ENCODE peak calls at places on chromosomes 1 and 21, in ten cellular contexts. One of them, this sample, is unnamed.

GRCh38 chr1:68936530-68936929 is 439.6 kb upstream of the DEPDC1 start:
- DNase-seq in CD8-positive, alpha-beta memory T cell: no peak
- DNase-seq in left lung: no peak
- DNase-seq in adipocyte: no peak
- DNase-seq in tibial nerve: no peak
- DNase-seq in mesendoderm: no peak
- DNase-seq in upper lobe of right lung: no peak
- DNase-seq in right cardiac atrium: no peak
- DNase-seq in mammary epithelial cell: no peak
- DNase-seq in CD4-positive, alpha-beta T cell: no peak
- DNase-seq in this sample: no peak

GRCh38 chr1:205440476-205441317 is 15.1 kb downstream of the BLACAT1 start:
- DNase-seq in mammary epithelial cell: peak; percentile 98
- DNase-seq in upper lobe of right lung: peak; percentile 81
- DNase-seq in adipocyte: no peak
- DNase-seq in right cardiac atrium: peak; percentile 80
- DNase-seq in CD4-positive, alpha-beta T cell: peak; percentile 71
- DNase-seq in CD8-positive, alpha-beta memory T cell: peak; percentile 45
- DNase-seq in left lung: no peak
- DNase-seq in mesendoderm: peak; percentile 97
- DNase-seq in tibial nerve: no peak
- DNase-seq in this sample: peak; percentile 43

GRCh38 chr1:68831281-68831680 is 334.4 kb upstream of the DEPDC1 start:
- DNase-seq in mammary epithelial cell: no peak
- DNase-seq in tibial nerve: no peak
- DNase-seq in right cardiac atrium: no peak
- DNase-seq in left lung: no peak
- DNase-seq in mesendoderm: no peak
- DNase-seq in adipocyte: no peak
- DNase-seq in CD8-positive, alpha-beta memory T cell: no peak
- DNase-seq in upper lobe of right lung: no peak
- DNase-seq in CD4-positive, alpha-beta T cell: no peak
- DNase-seq in this sample: no peak

GRCh38 chr1:112713466-112714312 is 1.4 kb downstream of the PPM1J start:
- DNase-seq in mammary epithelial cell: no peak
- DNase-seq in tibial nerve: no peak
- DNase-seq in CD8-positive, alpha-beta memory T cell: no peak
- DNase-seq in CD4-positive, alpha-beta T cell: no peak
- DNase-seq in mesendoderm: peak; percentile 66
- DNase-seq in right cardiac atrium: no peak
- DNase-seq in adipocyte: no peak
- DNase-seq in upper lobe of right lung: no peak
- DNase-seq in left lung: no peak
- DNase-seq in this sample: no peak

GRCh38 chr1:109906160-109906838 is 4.3 kb upstream of the CSF1 start:
- DNase-seq in tibial nerve: no peak
- DNase-seq in left lung: no peak
- DNase-seq in CD4-positive, alpha-beta T cell: peak; percentile 34
- DNase-seq in adipocyte: no peak
- DNase-seq in right cardiac atrium: no peak
- DNase-seq in mammary epithelial cell: no peak
- DNase-seq in upper lobe of right lung: no peak
- DNase-seq in CD8-positive, alpha-beta memory T cell: peak; percentile 60
- DNase-seq in mesendoderm: no peak
- DNase-seq in this sample: no peak

GRCh38 chr1:232486006-232486405 is 143.9 kb downstream of the SIPA1L2 start:
- DNase-seq in mesendoderm: no peak
- DNase-seq in mammary epithelial cell: no peak
- DNase-seq in left lung: no peak
- DNase-seq in adipocyte: no peak
- DNase-seq in CD8-positive, alpha-beta memory T cell: no peak
- DNase-seq in upper lobe of right lung: no peak
- DNase-seq in right cardiac atrium: no peak
- DNase-seq in tibial nerve: no peak
- DNase-seq in CD4-positive, alpha-beta T cell: no peak
- DNase-seq in this sample: no peak

GRCh38 chr1:34746785-34747637 is 7.8 kb upstream of the GJB5 start:
- DNase-seq in CD8-positive, alpha-beta memory T cell: no peak
- DNase-seq in upper lobe of right lung: no peak
- DNase-seq in mesendoderm: no peak
- DNase-seq in tibial nerve: no peak
- DNase-seq in CD4-positive, alpha-beta T cell: no peak
- DNase-seq in mammary epithelial cell: no peak
- DNase-seq in left lung: no peak
- DNase-seq in right cardiac atrium: no peak
- DNase-seq in adipocyte: no peak
- DNase-seq in this sample: no peak

GRCh38 chr21:35216966-35217365 is 167.9 kb upstream of the RUNX1 start:
- DNase-seq in right cardiac atrium: no peak
- DNase-seq in CD4-positive, alpha-beta T cell: no peak
- DNase-seq in mammary epithelial cell: no peak
- DNase-seq in upper lobe of right lung: no peak
- DNase-seq in tibial nerve: no peak
- DNase-seq in CD8-positive, alpha-beta memory T cell: no peak
- DNase-seq in mesendoderm: peak; percentile 19
- DNase-seq in adipocyte: no peak
- DNase-seq in left lung: no peak
- DNase-seq in this sample: no peak

GRCh38 chr1:207868252-207868768 is 42.6 kb downstream of the CD34 start:
- DNase-seq in tibial nerve: peak; percentile 48
- DNase-seq in mesendoderm: no peak
- DNase-seq in right cardiac atrium: peak; percentile 80
- DNase-seq in upper lobe of right lung: peak; percentile 86
- DNase-seq in adipocyte: peak; percentile 41
- DNase-seq in mammary epithelial cell: peak; percentile 63
- DNase-seq in left lung: no peak
- DNase-seq in CD4-positive, alpha-beta T cell: no peak
- DNase-seq in CD8-positive, alpha-beta memory T cell: no peak
- DNase-seq in this sample: peak; percentile 44

GRCh38 chr21:33116669-33117267 is 46.8 kb downstream of the OLIG1 start:
- DNase-seq in upper lobe of right lung: no peak
- DNase-seq in tibial nerve: no peak
- DNase-seq in left lung: no peak
- DNase-seq in CD8-positive, alpha-beta memory T cell: no peak
- DNase-seq in mesendoderm: no peak
- DNase-seq in CD4-positive, alpha-beta T cell: peak; percentile 9
- DNase-seq in mammary epithelial cell: no peak
- DNase-seq in right cardiac atrium: no peak
- DNase-seq in adipocyte: no peak
- DNase-seq in this sample: no peak

GRCh38 chr1:63408331-63408730 is 40.9 kb downstream of the ALG6 start:
- DNase-seq in mesendoderm: no peak
- DNase-seq in mammary epithelial cell: no peak
- DNase-seq in tibial nerve: no peak
- DNase-seq in CD4-positive, alpha-beta T cell: no peak
- DNase-seq in CD8-positive, alpha-beta memory T cell: no peak
- DNase-seq in upper lobe of right lung: no peak
- DNase-seq in adipocyte: peak; percentile 59
- DNase-seq in left lung: no peak
- DNase-seq in right cardiac atrium: no peak
- DNase-seq in this sample: no peak

GRCh38 chr1:112855152-112855836 is 100.7 kb downstream of the SLC16A1 start:
- DNase-seq in adipocyte: no peak
- DNase-seq in CD4-positive, alpha-beta T cell: no peak
- DNase-seq in CD8-positive, alpha-beta memory T cell: no peak
- DNase-seq in mammary epithelial cell: no peak
- DNase-seq in left lung: no peak
- DNase-seq in mesendoderm: no peak
- DNase-seq in upper lobe of right lung: no peak
- DNase-seq in right cardiac atrium: no peak
- DNase-seq in tibial nerve: no peak
- DNase-seq in this sample: no peak

GRCh38 chr1:25068316-25068715 is 138.2 kb upstream of the RUNX3 start:
- DNase-seq in left lung: no peak
- DNase-seq in mammary epithelial cell: no peak
- DNase-seq in mesendoderm: no peak
- DNase-seq in upper lobe of right lung: peak; percentile 39
- DNase-seq in tibial nerve: no peak
- DNase-seq in adipocyte: no peak
- DNase-seq in CD8-positive, alpha-beta memory T cell: no peak
- DNase-seq in CD4-positive, alpha-beta T cell: no peak
- DNase-seq in right cardiac atrium: no peak
- DNase-seq in this sample: no peak

GRCh38 chr1:41345434-41346075 is 15.7 kb upstream of the FOXO6 start:
- DNase-seq in left lung: no peak
- DNase-seq in mammary epithelial cell: no peak
- DNase-seq in CD4-positive, alpha-beta T cell: no peak
- DNase-seq in upper lobe of right lung: peak; percentile 11
- DNase-seq in mesendoderm: no peak
- DNase-seq in tibial nerve: no peak
- DNase-seq in CD8-positive, alpha-beta memory T cell: no peak
- DNase-seq in adipocyte: no peak
- DNase-seq in right cardiac atrium: no peak
- DNase-seq in this sample: peak; percentile 2
- H3K27me3 ChIP-seq in left lung: no peaks in the 10 kb centered on the region
- H3K27me3 ChIP-seq in mammary epithelial cell: peaks cover 2% of the 10 kb centered on the region
- H3K27me3 ChIP-seq in CD4-positive, alpha-beta T cell: peaks cover 6% of the 10 kb centered on the region
- H3K27me3 ChIP-seq in upper lobe of right lung: no peaks in the 10 kb centered on the region
- H3K27me3 ChIP-seq in mesendoderm: no peaks in the 10 kb centered on the region
- H3K27me3 ChIP-seq in tibial nerve: no peaks in the 10 kb centered on the region
- H3K27me3 ChIP-seq in CD8-positive, alpha-beta memory T cell: no peaks in the 10 kb centered on the region
- H3K27me3 ChIP-seq in adipocyte: no peaks in the 10 kb centered on the region
- H3K27me3 ChIP-seq in right cardiac atrium: no peaks in the 10 kb centered on the region
- H3K27me3 ChIP-seq in this sample: no peaks in the 10 kb centered on the region

GRCh38 chr1:46526689-46527291 is 24.7 kb downstream of the KNCN start:
- DNase-seq in upper lobe of right lung: no peak
- DNase-seq in mesendoderm: peak; percentile 77
- DNase-seq in CD8-positive, alpha-beta memory T cell: no peak
- DNase-seq in mammary epithelial cell: no peak
- DNase-seq in left lung: peak; percentile 71
- DNase-seq in CD4-positive, alpha-beta T cell: no peak
- DNase-seq in adipocyte: no peak
- DNase-seq in right cardiac atrium: no peak
- DNase-seq in tibial nerve: no peak
- DNase-seq in this sample: no peak
- H3K27me3 ChIP-seq in upper lobe of right lung: peaks cover 20% of the 10 kb centered on the region
- H3K27me3 ChIP-seq in mesendoderm: peaks cover under 1% of the 10 kb centered on the region
- H3K27me3 ChIP-seq in CD8-positive, alpha-beta memory T cell: peaks cover 6% of the 10 kb centered on the region
- H3K27me3 ChIP-seq in mammary epithelial cell: no peaks in the 10 kb centered on the region
- H3K27me3 ChIP-seq in left lung: peaks cover 78% of the 10 kb centered on the region
- H3K27me3 ChIP-seq in CD4-positive, alpha-beta T cell: peaks cover 13% of the 10 kb centered on the region
- H3K27me3 ChIP-seq in adipocyte: peaks cover 57% of the 10 kb centered on the region
- H3K27me3 ChIP-seq in right cardiac atrium: no peaks in the 10 kb centered on the region
- H3K27me3 ChIP-seq in tibial nerve: no peaks in the 10 kb centered on the region
- H3K27me3 ChIP-seq in this sample: no peaks in the 10 kb centered on the region

DNA sequence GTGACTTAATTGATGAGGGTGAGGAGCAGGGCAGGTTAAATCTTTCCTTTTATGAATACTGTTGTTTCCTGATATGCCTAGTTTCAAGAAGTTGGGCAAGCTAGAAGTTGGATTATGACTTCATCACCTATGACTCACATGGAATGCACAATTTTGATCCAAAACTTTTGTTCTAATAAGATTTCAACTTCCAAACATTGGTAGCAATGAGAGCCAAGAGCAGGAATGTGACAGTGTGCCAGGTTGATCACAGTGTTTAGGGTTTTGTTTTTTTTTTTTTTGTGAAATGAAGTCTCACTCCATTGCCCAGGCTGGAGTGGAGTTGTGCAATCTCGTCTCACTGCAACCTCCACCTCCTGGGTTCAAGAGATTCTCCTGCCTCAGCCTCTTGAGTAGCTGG is 349.4 kb downstream of the DUSP10 start:
- DNase-seq in left lung: no peak
- DNase-seq in CD8-positive, alpha-beta memory T cell: no peak
- DNase-seq in CD4-positive, alpha-beta T cell: no peak
- DNase-seq in mammary epithelial cell: peak; percentile 64
- DNase-seq in tibial nerve: peak; percentile 23
- DNase-seq in mesendoderm: no peak
- DNase-seq in right cardiac atrium: peak; percentile 64
- DNase-seq in adipocyte: peak; percentile 88
- DNase-seq in upper lobe of right lung: no peak
- DNase-seq in this sample: no peak
- H3K27me3 ChIP-seq in left lung: no peaks in the 10 kb centered on the region
- H3K27me3 ChIP-seq in CD8-positive, alpha-beta memory T cell: no peaks in the 10 kb centered on the region
- H3K27me3 ChIP-seq in CD4-positive, alpha-beta T cell: no peaks in the 10 kb centered on the region
- H3K27me3 ChIP-seq in mammary epithelial cell: no peaks in the 10 kb centered on the region
- H3K27me3 ChIP-seq in tibial nerve: no peaks in the 10 kb centered on the region
- H3K27me3 ChIP-seq in mesendoderm: no peaks in the 10 kb centered on the region
- H3K27me3 ChIP-seq in right cardiac atrium: no peaks in the 10 kb centered on the region
- H3K27me3 ChIP-seq in adipocyte: no peaks in the 10 kb centered on the region
- H3K27me3 ChIP-seq in upper lobe of right lung: no peaks in the 10 kb centered on the region
- H3K27me3 ChIP-seq in this sample: no peaks in the 10 kb centered on the region

GRCh38 chr1:40691538-40692428 is at the start of gene NFYC:
- DNase-seq in CD8-positive, alpha-beta memory T cell: peak; percentile 94
- DNase-seq in adipocyte: peak; percentile 100
- DNase-seq in mammary epithelial cell: peak; percentile 96
- DNase-seq in left lung: peak; percentile 96
- DNase-seq in tibial nerve: peak; percentile 93
- DNase-seq in upper lobe of right lung: peak; percentile 97
- DNase-seq in mesendoderm: peak; percentile 100
- DNase-seq in right cardiac atrium: peak; percentile 98
- DNase-seq in CD4-positive, alpha-beta T cell: peak; percentile 89
- DNase-seq in this sample: peak; percentile 99
- H3K27me3 ChIP-seq in CD8-positive, alpha-beta memory T cell: no peaks in the 10 kb centered on the region
- H3K27me3 ChIP-seq in adipocyte: no peaks in the 10 kb centered on the region
- H3K27me3 ChIP-seq in mammary epithelial cell: no peaks in the 10 kb centered on the region
- H3K27me3 ChIP-seq in left lung: no peaks in the 10 kb centered on the region
- H3K27me3 ChIP-seq in tibial nerve: no peaks in the 10 kb centered on the region
- H3K27me3 ChIP-seq in upper lobe of right lung: no peaks in the 10 kb centered on the region
- H3K27me3 ChIP-seq in mesendoderm: no peaks in the 10 kb centered on the region
- H3K27me3 ChIP-seq in right cardiac atrium: no peaks in the 10 kb centered on the region
- H3K27me3 ChIP-seq in CD4-positive, alpha-beta T cell: no peaks in the 10 kb centered on the region
- H3K27me3 ChIP-seq in this sample: no peaks in the 10 kb centered on the region

GRCh38 chr21:31557956-31558838 is 101.3 kb upstream of the SOD1 start:
- DNase-seq in tibial nerve: no peak
- DNase-seq in right cardiac atrium: no peak
- DNase-seq in upper lobe of right lung: peak; percentile 58
- DNase-seq in CD4-positive, alpha-beta T cell: peak; percentile 18
- DNase-seq in adipocyte: peak; percentile 10
- DNase-seq in left lung: no peak
- DNase-seq in mammary epithelial cell: peak; percentile 51
- DNase-seq in CD8-positive, alpha-beta memory T cell: peak; percentile 37
- DNase-seq in mesendoderm: peak; percentile 77
- DNase-seq in this sample: no peak
- H3K27me3 ChIP-seq in tibial nerve: no peaks in the 10 kb centered on the region
- H3K27me3 ChIP-seq in right cardiac atrium: no peaks in the 10 kb centered on the region
- H3K27me3 ChIP-seq in upper lobe of right lung: peaks cover 43% of the 10 kb centered on the region
- H3K27me3 ChIP-seq in CD4-positive, alpha-beta T cell: peaks cover 16% of the 10 kb centered on the region
- H3K27me3 ChIP-seq in adipocyte: peaks cover 36% of the 10 kb centered on the region
- H3K27me3 ChIP-seq in left lung: peaks cover 68% of the 10 kb centered on the region
- H3K27me3 ChIP-seq in mammary epithelial cell: peaks cover 2% of the 10 kb centered on the region
- H3K27me3 ChIP-seq in CD8-positive, alpha-beta memory T cell: peaks cover 9% of the 10 kb centered on the region
- H3K27me3 ChIP-seq in mesendoderm: no peaks in the 10 kb centered on the region
- H3K27me3 ChIP-seq in this sample: peaks cover 28% of the 10 kb centered on the region